ENCODE peak calls at places on chromosomes 6 and 20, in seven cellular contexts. S is psoas muscle; P is AG04449; U is tibial nerve; K is lung microvascular endothelial cell; M is suprapubic skin; H is stimulated activated CD8-positive, alpha-beta memory T cell treated with anti-CD3 and anti-CD28 coated beads, Interleukin-15, amount 100 ng/mL, for 24 hours. Y is an unnamed sample.

GRCh38 chr20:4247261-4247660 is 231.9 kb upstream of the RNF24 start:
- DNase-seq in S (no peak), K (no peak), M (no peak), H (no peak), P (no peak), U (no peak), Y (no peak)

GRCh38 chr6:43915213-43915869 is 145.3 kb downstream of the VEGFA start:
- DNase-seq in H (no peak), K (no peak), U (no peak), S (no peak), M (no peak), P (no peak), Y (no peak)

GRCh38 chr20:6311841-6312655 is 189.2 kb upstream of the FERMT1 start:
- DNase-seq in U (no peak), S (no peak), M (no peak), K (no peak), P (no peak), H (no peak), Y (no peak)

GRCh38 chr20:38751360-38751976 is 3.2 kb downstream of the ACTR5 start:
- DNase-seq in U (peak), M (no peak), S (no peak), P (no peak), K (peak), H (no peak), Y (no peak)

GRCh38 chr20:49445176-49445575 is 37.3 kb downstream of the KCNB1 start:
- DNase-seq in H (no peak), S (no peak), U (no peak), M (no peak), P (no peak), K (peak), Y (no peak)

GRCh38 chr20:33999025-33999629 is 5.4 kb downstream of the RALY start:
- DNase-seq in U (no peak), P (no peak), S (no peak), H (no peak), K (no peak), M (no peak), Y (no peak)

GRCh38 chr6:148465654-148466053 is 123.0 kb downstream of the SASH1 start:
- DNase-seq in U (no peak), H (no peak), M (no peak), P (no peak), S (no peak), K (no peak), Y (no peak)

GRCh38 chr6:127147576-127147975 is 29.1 kb downstream of the RSPO3 start:
- DNase-seq in H (no peak), S (no peak), P (no peak), M (no peak), U (no peak), K (no peak), Y (no peak)

GRCh38 chr6:132716238-132716637 is 2.4 kb upstream of the VNN1 start:
- DNase-seq in U (no peak), H (no peak), P (no peak), K (no peak), M (no peak), S (no peak), Y (no peak)

GRCh38 chr6:52547647-52548352 is 29.1 kb downstream of the TRAM2 start:
- DNase-seq in M (no peak), H (no peak), P (no peak), U (no peak), K (peak), S (no peak), Y (no peak)

GRCh38 chr6:125296461-125296860 is 5.3 kb downstream of the HDDC2 start:
- DNase-seq in S (no peak), H (no peak), P (no peak), M (no peak), U (no peak), K (no peak), Y (no peak)

GRCh38 chr6:116355796-116356195 is 15.0 kb upstream of the DSE start:
- DNase-seq in M (no peak), P (no peak), H (no peak), U (no peak), K (no peak), S (no peak), Y (no peak)

GRCh38 chr6:145813285-145814034 is 1.1 kb downstream of the FBXO30 start:
- DNase-seq in M (no peak), S (no peak), U (no peak), P (no peak), H (no peak), K (peak), Y (no peak)

GRCh38 chr6:129670634-129671033 is 39.3 kb downstream of the ARHGAP18 start:
- DNase-seq in P (no peak), H (no peak), U (no peak), S (no peak), M (no peak), K (no peak), Y (no peak)

GRCh38 chr6:155313602-155314091 is 637 bp downstream of the TFB1M start:
- DNase-seq in M (no peak), P (no peak), K (peak), S (no peak), H (no peak), U (no peak), Y (no peak)

GRCh38 chr6:138787138-138787537 is 8.7 kb upstream of the ECT2L start:
- DNase-seq in M (no peak), P (no peak), K (no peak), U (no peak), H (no peak), S (no peak), Y (no peak)

GRCh38 chr6:139239137-139239536 is 52.7 kb downstream of the TXLNB start:
- DNase-seq in P (no peak), M (no peak), S (no peak), H (no peak), U (no peak), K (no peak), Y (no peak)

GRCh38 chr20:33209789-33210188 is 7.4 kb upstream of the BPIFA3 start:
- DNase-seq in P (no peak), S (peak), H (no peak), K (peak), M (no peak), U (peak), Y (peak)

GRCh38 chr6:149182262-149182661 is 135.2 kb upstream of the TAB2 start:
- DNase-seq in K (no peak), P (no peak), H (no peak), U (no peak), S (no peak), M (no peak), Y (no peak)

GRCh38 chr20:52496191-52496590 is 304.6 kb upstream of the ZFP64 start:
- DNase-seq in S (no peak), U (no peak), M (no peak), K (no peak), H (no peak), P (no peak), Y (no peak)

GRCh38 chr6:108764580-108764950 is 83.7 kb upstream of the ARMC2 start:
- DNase-seq in S (no peak), P (no peak), M (no peak), H (no peak), U (peak), K (no peak), Y (no peak)

GRCh38 chr6:158408552-158409130 is 96.4 kb downstream of the TULP4 start:
- DNase-seq in H (no peak), P (no peak), S (peak), K (peak), U (peak), M (no peak), Y (no peak)

GRCh38 chr20:46316984-46317684 is 8.8 kb upstream of the CDH22 start:
- DNase-seq in H (no peak), M (no peak), K (no peak), U (no peak), P (no peak), S (no peak), Y (no peak)

GRCh38 chr6:90885611-90886056 is 298.8 kb upstream of the MAP3K7 start:
- DNase-seq in M (no peak), K (no peak), P (no peak), H (no peak), S (no peak), U (no peak), Y (no peak)

GRCh38 chr6:127547909-127548649 is 28.9 kb upstream of the C6orf58 start:
- DNase-seq in P (no peak), S (no peak), H (no peak), M (no peak), U (no peak), K (no peak), Y (no peak)

GRCh38 chr20:16020971-16021370 is 552.3 kb downstream of the KIF16B start:
- DNase-seq in K (no peak), U (no peak), P (no peak), S (no peak), M (no peak), H (no peak), Y (no peak)

GRCh38 chr6:90328004-90328403 is 31.4 kb upstream of the BACH2 start:
- DNase-seq in P (no peak), K (peak), M (no peak), H (no peak), S (no peak), U (no peak), Y (no peak)

GRCh38 chr6:14596410-14596809 is 478.8 kb downstream of the CD83 start:
- DNase-seq in P (no peak), U (peak), K (no peak), M (no peak), H (no peak), S (peak), Y (no peak)

GRCh38 chr20:574297-574942 is 30.8 kb upstream of the CSNK2A1 start:
- DNase-seq in K (peak), U (no peak), S (no peak), M (peak), P (no peak), H (no peak), Y (no peak)

GRCh38 chr20:3660262-3661059 is 2.7 kb downstream of the GFRA4 start:
- DNase-seq in M (no peak), U (no peak), H (no peak), P (no peak), S (no peak), K (no peak), Y (peak)

GRCh38 chr6:14035448-14035847 is 82.1 kb upstream of the CD83 start:
- DNase-seq in H (no peak), P (peak), U (no peak), S (no peak), M (no peak), K (no peak), Y (no peak)

Y was measured in type B pancreatic cell.